ENCODE peak calls at places on chromosomes 12 and 14, in five cellular contexts. Y, U, X, Q and L are unnamed samples.

GRCh38 chr14:102496955-102497744 is 12.4 kb downstream of the ANKRD9 start:
- DNase-seq in Y (no peak), U (no peak), X (no peak), Q (no peak), L (no peak)

GRCh38 chr14:94378527-94379290 is 9.7 kb downstream of the SERPINA1 start:
- DNase-seq in Y (no peak), U (no peak), X (no peak), Q (no peak), L (no peak)

GRCh38 chr12:113762155-113762848 is 203.8 kb downstream of the RBM19 start:
- DNase-seq in Y (no peak), U (no peak), X (no peak), Q (no peak), L (no peak)

GRCh38 chr12:95951515-95951914 is 8.4 kb downstream of the AMDHD1 start:
- DNase-seq in Y (no peak), U (no peak), X (no peak), Q (no peak), L (no peak)

GRCh38 chr12:122880155-122880605 is 15.7 kb downstream of the VPS37B start:
- DNase-seq in Y (no peak), U (no peak), X (no peak), Q (no peak), L (no peak)

GRCh38 chr14:20421267-20421666 is 8.0 kb upstream of the TEP1 start:
- DNase-seq in Y (no peak), U (no peak), X (no peak), Q (no peak), L (no peak)

GRCh38 chr14:85701763-85702162 is 171.8 kb downstream of the FLRT2 start:
- DNase-seq in Y (no peak), U (no peak), X (no peak), Q (no peak), L (no peak)

GRCh38 chr14:30521899-30522736 is 36.8 kb upstream of the G2E3 start:
- DNase-seq in Y (no peak), U (no peak), X (peak), Q (peak), L (no peak)

GRCh38 chr14:56117765-56118610 is at the start of gene PELI2:
- DNase-seq in Y (peak), U (peak), X (peak), Q (peak), L (no peak)